ENCODE peak calls at places on chromosomes 7 and 10, in ten cellular contexts. E is NCI-H1092 treated with DMSO at 0.1 percent for 48 hours; R is astrocyte; D is esophagus squamous epithelium; C is ELF-1; A is T-helper 2 cell; M is SK-N-SH; W is T follicular helper cell; Q is stimulated activated CD8-positive, alpha-beta memory T cell treated with anti-CD3 and anti-CD28 coated beads, Interleukin-2, amount 100 ng/mL, for 1 hour; I is iPS-NIHi11. V is an unnamed sample.

GRCh38 chr7:124692420-124692819 is 73.2 kb downstream of the GPR37 start:
- DNase-seq in W (no peak), C (no peak), M (no peak), Q (no peak), A (no peak), R (peak; percentile 28), D (no peak), I (no peak), E (no peak), V (no peak)

GRCh38 chr7:584122-584465 is 64.4 kb upstream of the PDGFA start:
- DNase-seq in A (peak; percentile 85), W (peak; percentile 86), M (no peak), R (no peak), I (no peak), E (no peak), Q (peak; percentile 79), C (no peak), D (no peak), V (no peak)

GRCh38 chr7:46786221-46786951 is 795.5 kb downstream of the TNS3 start:
- DNase-seq in R (peak; percentile 80), M (no peak), W (no peak), D (no peak), C (no peak), E (no peak), I (peak; percentile 46), Q (no peak), A (no peak), V (peak; percentile 38)

GRCh38 chr10:62815373-62816111 is 624 bp downstream of the EGR2 start:
- DNase-seq in A (no peak), R (peak; percentile 31), M (peak; percentile 53), Q (no peak), I (peak; percentile 26), E (no peak), W (no peak), C (peak; percentile 40), D (no peak), V (peak; percentile 64)

GRCh38 chr7:28224675-28225074 is 44.1 kb upstream of the JAZF1 start:
- DNase-seq in D (no peak), Q (no peak), I (no peak), W (no peak), R (no peak), M (no peak), C (no peak), E (no peak), A (no peak), V (no peak)

GRCh38 chr10:78944658-78945333 is 124.0 kb upstream of the ZMIZ1 start:
- DNase-seq in Q (no peak), W (no peak), I (no peak), R (peak; percentile 97), C (peak; percentile 41), D (no peak), A (no peak), M (no peak), E (no peak), V (peak; percentile 77)

GRCh38 chr10:70232859-70233108 is 445 bp downstream of the PPA1 start:
- DNase-seq in A (no peak), W (no peak), R (no peak), C (no peak), Q (no peak), D (no peak), E (no peak), M (no peak), I (no peak), V (no peak)

GRCh38 chr10:16586358-16587138 is 64.9 kb upstream of the C1QL3 start:
- DNase-seq in W (no peak), I (no peak), Q (no peak), D (no peak), A (no peak), C (no peak), R (no peak), E (no peak), M (no peak), V (no peak)

GRCh38 chr7:41584746-41585145 is 118.1 kb downstream of the INHBA start:
- DNase-seq in Q (no peak), I (no peak), R (no peak), C (no peak), M (no peak), W (no peak), E (no peak), D (no peak), A (no peak), V (no peak)

GRCh38 chr10:97726636-97727178 is 10.2 kb upstream of the ZFYVE27 start:
- DNase-seq in Q (no peak), M (no peak), D (no peak), E (no peak), R (peak; percentile 80), W (no peak), A (no peak), I (peak; percentile 63), C (peak; percentile 57), V (peak; percentile 95)

GRCh38 chr7:14552060-14552459 is 350.5 kb downstream of the DGKB start:
- DNase-seq in R (no peak), Q (no peak), M (no peak), A (no peak), I (no peak), W (no peak), D (no peak), E (no peak), C (no peak), V (no peak)

GRCh38 chr10:103852189-103852711 is 3.1 kb downstream of the SH3PXD2A start:
- DNase-seq in D (no peak), I (no peak), M (no peak), E (no peak), Q (no peak), A (no peak), R (peak; percentile 68), W (no peak), C (no peak), V (no peak)

GRCh38 chr10:6918305-6918704 is 338.2 kb upstream of the PRKCQ start:
- DNase-seq in Q (peak; percentile 49), R (no peak), M (peak; percentile 24), W (peak; percentile 52), C (peak; percentile 38), I (peak; percentile 46), A (peak; percentile 39), E (no peak), D (peak; percentile 1), V (peak; percentile 56)

GRCh38 chr10:130741901-130742625 is 569.5 kb downstream of the TCERG1L start:
- DNase-seq in Q (no peak), C (no peak), D (no peak), E (no peak), I (no peak), R (no peak), M (no peak), A (no peak), W (no peak), V (no peak)

GRCh38 chr7:152097330-152097729 is 71.9 kb downstream of the GALNT11 start:
- DNase-seq in E (no peak), M (no peak), W (no peak), R (no peak), C (no peak), Q (no peak), I (no peak), D (no peak), A (no peak), V (no peak)

GRCh38 chr10:103800789-103801540 is 54.4 kb downstream of the SH3PXD2A start:
- DNase-seq in A (no peak), E (no peak), W (no peak), C (peak; percentile 75), M (no peak), Q (peak; percentile 5), D (no peak), R (no peak), I (no peak), V (peak; percentile 47)

GRCh38 chr7:137078781-137079180 is 210.3 kb downstream of the CHRM2 start:
- DNase-seq in A (no peak), D (no peak), W (no peak), C (no peak), M (no peak), I (no peak), Q (no peak), E (no peak), R (no peak), V (no peak)

GRCh38 chr7:98874942-98875341 is 3.4 kb upstream of the TRRAP start:
- DNase-seq in M (no peak), C (no peak), R (no peak), A (no peak), I (no peak), W (no peak), Q (no peak), D (no peak), E (no peak), V (no peak)

GRCh38 chr7:135200824-135201331 is 10.4 kb downstream of the WDR91 start:
- DNase-seq in I (no peak), C (no peak), D (no peak), E (no peak), Q (no peak), M (no peak), R (peak; percentile 64), A (no peak), W (no peak), V (peak; percentile 8)

GRCh38 chr10:79331709-79332108 is 15.6 kb upstream of the PPIF start:
- DNase-seq in A (peak; percentile 38), Q (peak; percentile 48), D (no peak), W (peak; percentile 47), I (no peak), E (no peak), M (no peak), C (no peak), R (peak; percentile 78), V (no peak)

GRCh38 chr7:26868841-26869505 is 4.6 kb upstream of the SKAP2 start:
- DNase-seq in A (no peak), C (no peak), M (no peak), D (no peak), R (no peak), E (no peak), W (no peak), Q (no peak), I (no peak), V (no peak)

GRCh38 chr10:113993489-113993932 is 50.2 kb upstream of the ADRB1 start:
- DNase-seq in W (no peak), I (no peak), M (no peak), Q (no peak), A (no peak), E (no peak), D (no peak), R (peak; percentile 43), C (no peak), V (no peak)

GRCh38 chr10:69088801-69089501 is 1.0 kb downstream of the SRGN start:
- DNase-seq in R (peak; percentile 57), I (no peak), E (no peak), W (peak; percentile 26), D (no peak), A (no peak), M (no peak), C (no peak), Q (no peak), V (no peak)

GRCh38 chr7:31982962-31983361 is 87.2 kb downstream of the PDE1C start:
- DNase-seq in R (no peak), I (no peak), E (no peak), M (no peak), D (no peak), A (no peak), Q (no peak), W (no peak), C (no peak), V (no peak)

GRCh38 chr7:44196450-44196872 is 4.3 kb upstream of the YKT6 start:
- DNase-seq in Q (no peak), C (peak; percentile 63), A (no peak), M (peak; percentile 81), R (no peak), W (no peak), I (peak; percentile 59), E (peak; percentile 42), D (no peak), V (peak; percentile 80)

GRCh38 chr7:34091330-34091917 is 186.1 kb downstream of the BMPER start:
- DNase-seq in I (peak; percentile 46), M (peak; percentile 33), E (peak; percentile 7), R (no peak), A (no peak), W (no peak), D (no peak), Q (no peak), C (peak; percentile 18), V (peak; percentile 46)

V was measured in left kidney.